ENCODE peak calls at places on chromosome 22, in four cellular contexts. I is K562, J is HCT116, Z is HepG2. M is an unnamed sample. For H3K9me3, the result is how much of the 10 kb centered on the place peaks cover.

GRCh38 chr22:31179345-31179744 is 19.4 kb downstream of the RNF185 start:
- DNase-seq in Z (peak), J (no peak), I (no peak), M (no peak)

GRCh38 chr22:30182365-30182764 is 64.2 kb downstream of the LIF start:
- DNase-seq in I (peak), Z (peak), J (no peak), M (no peak)

GRCh38 chr22:40808018-40808841 is 10.9 kb downstream of the SLC25A17 start:
- DNase-seq in I (no peak), Z (no peak), J (no peak), M (no peak)

GRCh38 chr22:41263704-41264103 is 22.3 kb downstream of the RANGAP1 start:
- DNase-seq in Z (no peak), I (no peak), J (no peak), M (no peak)

GRCh38 chr22:46074771-46075551 is 75.4 kb upstream of the PPARA start:
- DNase-seq in Z (no peak), J (no peak), I (no peak), M (no peak)

GRCh38 chr22:31623634-31624312 is 38.2 kb downstream of the PISD start:
- DNase-seq in I (no peak), Z (no peak), J (no peak), M (no peak)

GRCh38 chr22:22939537-22940368 is 52.1 kb downstream of the IGLL5 start:
- DNase-seq in I (no peak), J (no peak), Z (no peak), M (no peak)

GRCh38 chr22:42780070-42780540 is 59.4 kb upstream of the A4GALT start:
- DNase-seq in I (peak), Z (peak), J (peak), M (peak)

GRCh38 chr22:45997077-45997774 is 20.3 kb upstream of the WNT7B start:
- DNase-seq in J (no peak), Z (no peak), I (no peak), M (no peak)

GRCh38 chr22:26658161-26658560 is 773 bp downstream of the MIAT start:
- DNase-seq in I (no peak), J (no peak), Z (no peak), M (no peak)

GRCh38 chr22:41449321-41449720 is 2.7 kb upstream of the TOB2 start:
- DNase-seq in I (no peak), J (no peak), Z (no peak), M (no peak)

GRCh38 chr22:24417200-24417599 is 10.2 kb upstream of the ADORA2A start:
- DNase-seq in Z (no peak), I (no peak), J (no peak), M (no peak)

GRCh38 chr22:31284756-31285155 is 7.5 kb downstream of the PIK3IP1 start:
- DNase-seq in Z (no peak), J (no peak), I (no peak), M (no peak)

GRCh38 chr22:22830193-22830592 is 57.4 kb upstream of the IGLL5 start:
- DNase-seq in J (no peak), I (no peak), Z (no peak), M (no peak)

GRCh38 chr22:45740236-45740635 is 68.6 kb downstream of the ATXN10 start:
- DNase-seq in Z (no peak), I (no peak), J (no peak), M (no peak)

GRCh38 chr22:38412435-38413084 is 42.4 kb downstream of the KCNJ4 start:
- DNase-seq in I (peak), Z (no peak), J (no peak), M (no peak)

GRCh38 chr22:39654959-39655579 is 84.5 kb downstream of the CACNA1I start:
- DNase-seq in I (peak), Z (no peak), J (no peak), M (no peak)

GRCh38 chr22:35446365-35446764 is 46.4 kb downstream of the MCM5 start:
- DNase-seq in I (no peak), Z (no peak), J (no peak), M (no peak)

GRCh38 chr22:45604239-45604711 is 67.4 kb upstream of the ATXN10 start:
- DNase-seq in I (no peak), Z (no peak), J (no peak), M (no peak)

GRCh38 chr22:50600541-50600940 is at the start of gene MAPK8IP2:
- DNase-seq in J (no peak), Z (no peak), I (peak), M (no peak)

GRCh38 chr22:50247748-50248147 is 2.9 kb upstream of the TUBGCP6 start:
- DNase-seq in Z (no peak), J (peak), I (peak), M (no peak)

GRCh38 chr22:22952531-22953295 is 65.1 kb downstream of the IGLL5 start:
- DNase-seq in J (no peak), Z (no peak), I (no peak), M (no peak)

GRCh38 chr22:42202048-42202447 is 68.4 kb downstream of the TCF20 start:
- DNase-seq in J (no peak), I (no peak), Z (no peak), M (no peak)

GRCh38 chr22:31284241-31284745 is 8.0 kb downstream of the PIK3IP1 start:
- DNase-seq in J (no peak), Z (peak), I (no peak), M (no peak)

GRCh38 chr22:38443675-38444521 is 11.1 kb downstream of the KCNJ4 start:
- DNase-seq in Z (no peak), I (peak), J (no peak), M (no peak)

GRCh38 chr22:32237905-32238304 is 17.2 kb downstream of the SLC5A4 start:
- DNase-seq in I (no peak), J (no peak), Z (no peak), M (no peak)

GRCh38 chr22:31898406-31898805 is 45.9 kb upstream of the YWHAH start:
- DNase-seq in I (no peak), Z (no peak), J (no peak), M (no peak)

GRCh38 chr22:41742918-41743317 is 43.6 kb downstream of the MEI1 start:
- DNase-seq in J (no peak), I (peak), Z (no peak), M (no peak)

GRCh38 chr22:39427751-39428596 is 28.4 kb downstream of the TAB1 start:
- DNase-seq in I (no peak), J (no peak), Z (no peak), M (no peak)

GRCh38 chr22:37896181-37896592 is 9.9 kb upstream of the MICALL1 start:
- DNase-seq in Z (peak), J (no peak), I (no peak), M (no peak)

GRCh38 chr22:27857441-27857840 is 55.9 kb upstream of the MN1 start:
- DNase-seq in Z (no peak), I (no peak), J (no peak), M (no peak)

GRCh38 chr22:27107824-27108223 is 450.4 kb downstream of the MIAT start:
- DNase-seq in I (peak), J (peak), Z (peak), M (no peak)

GRCh38 chr22:29330753-29331152 is 15.3 kb upstream of the RASL10A start:
- DNase-seq in J (no peak), Z (no peak), I (no peak), M (no peak)

GRCh38 chr22:33110562-33111163 is 52.5 kb upstream of the SYN3 start:
- DNase-seq in I (no peak), Z (no peak), J (no peak), M (no peak)

GRCh38 chr22:26709617-26710390 is 52.4 kb downstream of the MIAT start:
- DNase-seq in I (no peak), Z (no peak), J (no peak), M (no peak)

GRCh38 chr22:37661160-37661924 is 2.8 kb downstream of the PDXP start:
- DNase-seq in I (peak), Z (peak), J (no peak), M (no peak)

DNA sequence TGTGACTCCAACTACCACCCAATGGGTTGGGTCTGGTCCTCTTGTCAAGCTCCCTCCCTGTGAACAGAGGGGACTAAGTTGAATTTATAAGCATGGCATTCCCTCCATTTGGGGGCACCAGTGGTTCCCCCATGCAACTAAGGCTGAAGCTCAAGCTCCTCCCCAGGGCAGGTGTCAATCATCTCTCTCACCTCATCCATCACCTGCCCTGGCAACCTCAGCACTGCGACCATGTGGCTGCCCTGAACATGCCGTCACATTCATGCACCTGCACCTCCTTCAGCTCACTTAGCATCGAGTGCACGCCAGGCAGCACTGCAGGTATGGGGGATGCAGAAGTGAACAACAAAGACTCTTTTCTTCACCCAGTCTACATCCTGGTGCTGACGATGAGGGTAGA is 799.3 kb downstream of the TBC1D22A start:
- DNase-seq in J (no peak), I (no peak), Z (no peak), M (no peak)
- H3K9me3 ChIP-seq in J (under half), I (under half), Z (under half), M (under half)

GRCh38 chr22:36540867-36541642 is 12.1 kb upstream of the EIF3D start:
- DNase-seq in Z (no peak), I (no peak), J (no peak), M (no peak)
- H3K27ac ChIP-seq in Z (no peak), I (no peak), J (peak), M (peak)

GRCh38 chr22:49199224-49199623 is 628.4 kb downstream of the BRD1 start:
- DNase-seq in J (no peak), Z (no peak), I (no peak), M (no peak)
- TF ChIP-seq TCF7L2 in J (no peak), Z (no peak), I (no peak), M (no peak)

GRCh38 chr22:19799322-19800190 is 39.0 kb downstream of the TBX1 start:
- DNase-seq in J (no peak), I (no peak), Z (no peak), M (no peak)
- H3K9me3 ChIP-seq in J (under half), I (under half), Z (under half), M (under half)

GRCh38 chr22:20054034-20054427 is 26.0 kb upstream of the DGCR8 start:
- DNase-seq in I (no peak), J (no peak), Z (no peak), M (no peak)
- H3K27ac ChIP-seq in I (no peak), J (no peak), Z (no peak), M (no peak)

GRCh38 chr22:44591146-44591790 is 93.2 kb upstream of the RTL6 start:
- DNase-seq in J (no peak), I (no peak), Z (no peak), M (no peak)

GRCh38 chr22:44592466-44593180 is 94.6 kb upstream of the RTL6 start:
- DNase-seq in J (no peak), I (no peak), Z (no peak), M (no peak)

GRCh38 chr22:44588348-44588747 is 90.3 kb upstream of the RTL6 start:
- DNase-seq in J (no peak), Z (no peak), I (no peak), M (no peak)

GRCh38 chr22:44589831-44590230 is 91.8 kb upstream of the RTL6 start:
- DNase-seq in Z (no peak), J (no peak), I (no peak), M (no peak)

GRCh38 chr22:44590291-44590690 is 92.3 kb upstream of the RTL6 start:
- DNase-seq in J (no peak), I (no peak), Z (no peak), M (no peak)
- TF ChIP-seq TCF7L2 in J (no peak), I (no peak), Z (no peak), M (no peak)

GRCh38 chr22:19793656-19794310 is 33.2 kb downstream of the TBX1 start:
- DNase-seq in I (no peak), J (no peak), Z (no peak), M (no peak)

GRCh38 chr22:19795617-19796008 is 35.0 kb downstream of the TBX1 start:
- DNase-seq in Z (no peak), I (no peak), J (no peak), M (no peak)

GRCh38 chr22:19791243-19791642 is 30.7 kb downstream of the TBX1 start:
- DNase-seq in Z (no peak), J (no peak), I (no peak), M (no peak)

GRCh38 chr22:19791894-19792293 is 31.3 kb downstream of the TBX1 start:
- DNase-seq in Z (no peak), I (no peak), J (no peak), M (no peak)

DNA sequence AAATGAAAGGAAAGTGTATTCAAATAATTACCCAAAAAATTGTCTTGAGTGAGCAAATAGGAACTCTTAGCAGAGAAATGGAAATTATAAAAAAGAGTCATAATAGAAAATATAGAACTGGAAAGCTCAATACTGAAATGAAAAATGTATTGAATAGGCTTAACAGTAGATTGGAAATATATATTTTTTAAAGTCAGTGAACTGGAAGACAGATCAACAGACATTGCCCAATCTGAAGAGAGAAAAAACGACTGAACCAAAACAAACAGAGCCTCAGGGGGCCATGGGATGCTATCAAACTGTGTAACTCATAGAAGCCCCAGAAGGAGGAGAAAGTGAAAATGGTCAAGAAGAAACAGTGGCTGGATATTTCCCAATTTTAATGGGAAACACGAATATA is 32.6 kb downstream of the TBX1 start:
- DNase-seq in Z (no peak), J (no peak), I (no peak), M (no peak)
- H3K9me3 ChIP-seq in Z (under half), J (under half), I (under half), M (under half)